ENCODE peak calls at places on chromosomes 3 and 15, in five cellular contexts. W is brain microvascular endothelial cell; G is naive thymus-derived CD4-positive, alpha-beta T cell; K is coronary artery; X is WERI-Rb-1. P is an unnamed sample.
A peak's percentile ranks its signal among the peaks of the same experiment; 100 is the strongest.

GRCh38 chr3:85821130-85821756 is 862.5 kb downstream of the CADM2 start:
- DNase-seq in W (peak; percentile 4), X (peak; percentile 54), G (no peak), K (no peak), P (no peak)

GRCh38 chr3:10875914-10876313 is 59.9 kb downstream of the SLC6A11 start:
- DNase-seq in X (no peak), K (no peak), G (no peak), W (no peak), P (peak; percentile 25)

GRCh38 chr15:60328852-60329443 is 68.8 kb downstream of the ANXA2 start:
- DNase-seq in K (no peak), W (peak; percentile 37), X (no peak), G (no peak), P (no peak)

GRCh38 chr15:73601449-73602425 is 31.5 kb downstream of the NPTN start:
- DNase-seq in K (no peak), G (no peak), X (peak; percentile 48), W (peak; percentile 37), P (peak; percentile 38)

GRCh38 chr3:193975072-193975535 is 160.8 kb upstream of the HES1 start:
- DNase-seq in K (no peak), X (no peak), G (no peak), W (no peak), P (no peak)

GRCh38 chr15:65833501-65834220 is 35.6 kb upstream of the RAB11A start:
- DNase-seq in X (peak; percentile 17), G (peak; percentile 41), W (no peak), K (no peak), P (peak; percentile 23)

GRCh38 chr3:143827425-143827824 is 20.8 kb downstream of the SLC9A9 start:
- DNase-seq in X (no peak), W (no peak), G (no peak), K (no peak), P (no peak)

GRCh38 chr15:45187578-45187893 is 230 bp downstream of the SHF start:
- DNase-seq in G (no peak), K (no peak), W (no peak), X (no peak), P (no peak)

GRCh38 chr15:59160880-59161593 is 45.6 kb upstream of the LDHAL6B start:
- DNase-seq in G (no peak), K (no peak), W (no peak), X (peak; percentile 68), P (no peak)

GRCh38 chr15:49742381-49742780 is 121.5 kb downstream of the DTWD1 start:
- DNase-seq in X (no peak), K (no peak), W (no peak), G (no peak), P (no peak)

GRCh38 chr15:80475572-80475971 is 71.4 kb downstream of the ARNT2 start:
- DNase-seq in K (no peak), G (no peak), W (no peak), X (no peak), P (no peak)

GRCh38 chr3:27216295-27216694 is 152.9 kb downstream of the NEK10 start:
- DNase-seq in G (no peak), K (no peak), X (no peak), W (no peak), P (no peak)

GRCh38 chr3:48403533-48404439 is 26.1 kb downstream of the PLXNB1 start:
- DNase-seq in G (no peak), X (peak; percentile 5), W (no peak), K (no peak), P (no peak)

GRCh38 chr15:92655178-92655995 is at the start of gene FAM174B:
- DNase-seq in X (peak; percentile 61), K (peak; percentile 47), G (peak; percentile 39), W (no peak), P (peak; percentile 29)

GRCh38 chr3:111864821-111865656 is 6.0 kb downstream of the PHLDB2 start:
- DNase-seq in W (peak; percentile 94), X (no peak), G (no peak), K (no peak), P (no peak)

GRCh38 chr3:57127849-57128566 is 37.1 kb downstream of the IL17RD start:
- DNase-seq in X (peak; percentile 83), G (no peak), K (no peak), W (no peak), P (no peak)

GRCh38 chr3:115351193-115351592 is 204.1 kb upstream of the ZBTB20 start:
- DNase-seq in W (no peak), G (no peak), K (no peak), X (no peak), P (no peak)

GRCh38 chr15:76401285-76401684 is 64.7 kb downstream of the ISL2 start:
- DNase-seq in X (peak; percentile 15), K (no peak), G (no peak), W (no peak), P (no peak)

GRCh38 chr3:173399001-173399400 is 1.5 kb downstream of the NLGN1 start:
- DNase-seq in W (no peak), G (no peak), X (no peak), K (no peak), P (no peak)

GRCh38 chr3:122057676-122058075 is 2.5 kb downstream of the CD86 start:
- DNase-seq in X (no peak), W (no peak), G (no peak), K (no peak), P (no peak)

GRCh38 chr15:99507732-99508571 is 57.8 kb upstream of the MEF2A start:
- DNase-seq in G (no peak), W (no peak), K (peak; percentile 84), X (no peak), P (no peak)

GRCh38 chr3:34301313-34301712 is 502.9 kb downstream of the PDCD6IP start:
- DNase-seq in W (no peak), K (no peak), X (no peak), G (no peak), P (no peak)

GRCh38 chr3:40989141-40990061 is 209.9 kb upstream of the CTNNB1 start:
- DNase-seq in W (peak; percentile 38), G (no peak), X (peak; percentile 10), K (no peak), P (no peak)

GRCh38 chr15:38768970-38769369 is 204.4 kb upstream of the RASGRP1 start:
- DNase-seq in X (peak; percentile 9), K (no peak), W (peak; percentile 46), G (no peak), P (no peak)

GRCh38 chr3:9916734-9917680 is at the start of gene IL17RC:
- DNase-seq in G (peak; percentile 18), W (peak; percentile 79), K (peak; percentile 94), X (peak; percentile 92), P (no peak)

GRCh38 chr15:51947124-51947523 is 24.5 kb downstream of the LEO1 start:
- DNase-seq in G (no peak), W (no peak), X (no peak), K (no peak), P (no peak)

GRCh38 chr15:68749365-68750141 is 71.1 kb downstream of the ANP32A start:
- DNase-seq in X (no peak), W (no peak), K (no peak), G (no peak), P (no peak)

GRCh38 chr3:51681453-51681852 is 10.4 kb downstream of the TEX264 start:
- DNase-seq in W (no peak), G (peak; percentile 32), X (no peak), K (no peak), P (peak; percentile 56)

GRCh38 chr15:33194237-33194636 is 277 bp downstream of the FMN1 start:
- DNase-seq in K (no peak), X (peak; percentile 40), W (no peak), G (no peak), P (no peak)

GRCh38 chr15:65211157-65211982 is at the start of gene CILP:
- DNase-seq in X (no peak), G (no peak), K (no peak), W (peak; percentile 45), P (no peak)

GRCh38 chr3:87145553-87145952 is 81.6 kb upstream of the CHMP2B start:
- DNase-seq in K (no peak), W (no peak), G (no peak), X (peak; percentile 62), P (no peak)

DNA sequence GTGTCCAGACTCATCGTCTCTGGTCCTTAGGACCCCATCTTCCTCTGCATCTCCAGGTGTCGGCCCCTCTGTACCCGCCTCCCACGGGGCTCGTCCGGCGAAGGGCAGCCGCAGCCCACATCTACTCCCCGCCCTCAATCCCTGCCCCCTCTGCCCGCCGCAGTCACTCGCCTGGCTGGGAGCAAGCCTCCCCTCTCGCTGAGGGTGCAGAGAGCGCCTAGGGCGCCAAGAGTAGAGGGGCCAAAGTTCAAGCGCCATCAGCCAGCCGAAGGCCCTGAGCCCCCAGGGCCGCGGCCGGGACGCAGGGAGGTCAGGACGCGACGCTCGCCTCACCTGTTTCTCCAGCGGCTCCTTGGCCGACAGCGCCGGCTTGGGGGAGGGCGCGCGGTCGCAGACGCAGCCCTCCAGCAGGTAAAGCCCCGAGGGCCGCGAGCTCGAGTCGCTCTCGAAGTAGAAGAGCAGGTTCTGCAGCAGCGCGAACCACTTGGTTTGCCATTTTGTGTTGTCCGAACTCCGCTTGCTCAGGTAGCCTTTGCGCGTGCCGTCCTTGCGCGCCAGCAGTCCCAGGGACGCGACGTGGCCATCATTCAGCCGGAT is 592 bp downstream of the RASGRF1 start:
- DNase-seq in W (no peak), G (no peak), X (no peak), K (peak; percentile 31), P (no peak)
- H3K4me3 ChIP-seq in W (no peak overlapping the region), G (no peak overlapping the region), X (peak overlapping the region; percentile 44), K (peak overlapping the region; percentile 63), P (no peak overlapping the region)

GRCh38 chr15:75109021-75109690 is 85.8 kb downstream of the PPCDC start:
- DNase-seq in W (no peak), K (no peak), X (peak; percentile 26), G (no peak), P (peak; percentile 30)
- H3K27ac ChIP-seq in W (peak overlapping the region; percentile 78), K (no peak overlapping the region), X (no peak overlapping the region), G (no peak overlapping the region), P (peak overlapping the region; percentile 77)

GRCh38 chr3:53612508-53612907 is 118.1 kb downstream of the CACNA1D start:
- DNase-seq in X (no peak), G (no peak), W (no peak), K (no peak), P (no peak)

GRCh38 chr3:53614307-53614706 is 119.9 kb downstream of the CACNA1D start:
- DNase-seq in G (no peak), K (no peak), W (no peak), X (no peak), P (no peak)

GRCh38 chr3:53616971-53617892 is 122.8 kb downstream of the CACNA1D start:
- DNase-seq in W (no peak), G (no peak), X (no peak), K (no peak), P (no peak)

GRCh38 chr3:53616330-53616729 is 121.9 kb downstream of the CACNA1D start:
- DNase-seq in K (no peak), W (no peak), X (no peak), G (no peak), P (no peak)

GRCh38 chr3:53613111-53613510 is 118.7 kb downstream of the CACNA1D start:
- DNase-seq in W (no peak), G (no peak), X (no peak), K (no peak), P (peak; percentile 17)
- H3K4me3 ChIP-seq in W (no peak overlapping the region), G (no peak overlapping the region), X (no peak overlapping the region), K (no peak overlapping the region), P (no peak overlapping the region)

GRCh38 chr3:141150431-141150830 is 81.2 kb upstream of the PXYLP1 start:
- DNase-seq in W (no peak), K (peak; percentile 58), G (no peak), X (no peak), P (no peak)
- H3K27ac ChIP-seq in W (no peak overlapping the region), K (no peak overlapping the region), G (no peak overlapping the region), X (no peak overlapping the region), P (no peak overlapping the region)

GRCh38 chr15:90666135-90666909 is 50.8 kb upstream of the BLM start:
- DNase-seq in X (no peak), W (no peak), K (no peak), G (no peak), P (no peak)
- H3K4me3 ChIP-seq in X (peak overlapping the region; percentile 77), W (no peak overlapping the region), K (peak overlapping the region; percentile 77), G (peak overlapping the region; percentile 58), P (no peak overlapping the region)

P was measured in HL-60.